ENCODE peak calls at places on chromosomes 12 and 14, in six cellular contexts. K is esophagus squamous epithelium, Y is stomach, T is A549, X is mucosa of descending colon, O is heart left ventricle. N is an unnamed sample. For H3K4me1, the result is how much of the 10 kb centered on the place peaks cover.

GRCh38 chr12:41439858-41440257 is 251.7 kb downstream of the PDZRN4 start:
- DNase-seq in K (no peak), Y (no peak), T (no peak), X (no peak), O (no peak), N (no peak)

GRCh38 chr14:100622708-100623485 is 35.7 kb upstream of the BEGAIN start:
- DNase-seq in K (no peak), Y (no peak), T (no peak), X (no peak), O (peak), N (no peak)

GRCh38 chr12:99619389-99620158 is 28.0 kb upstream of the GARIN6 start:
- DNase-seq in K (no peak), Y (no peak), T (peak), X (no peak), O (no peak), N (peak)

GRCh38 chr12:24902521-24903304 is 46.2 kb downstream of the BCAT1 start:
- DNase-seq in K (no peak), Y (no peak), T (no peak), X (peak), O (peak), N (peak)

GRCh38 chr14:96904201-96904600 is 107.0 kb downstream of the VRK1 start:
- DNase-seq in K (no peak), Y (no peak), T (peak), X (no peak), O (no peak), N (peak)

GRCh38 chr14:20383032-20383431 is 30.3 kb downstream of the TEP1 start:
- DNase-seq in K (no peak), Y (no peak), T (no peak), X (no peak), O (no peak), N (no peak)

GRCh38 chr12:63844391-63845341 is at the start of gene SRGAP1:
- DNase-seq in K (no peak), Y (peak), T (peak), X (peak), O (peak), N (peak)

GRCh38 chr12:28132398-28132797 is 57.9 kb upstream of the CCDC91 start:
- DNase-seq in K (no peak), Y (no peak), T (no peak), X (no peak), O (no peak), N (no peak)

GRCh38 chr12:52126050-52126604 is 46.6 kb downstream of the SMIM41 start:
- DNase-seq in K (no peak), Y (no peak), T (no peak), X (no peak), O (no peak), N (no peak)

GRCh38 chr14:72755766-72756165 is 138.1 kb downstream of the DPF3 start:
- DNase-seq in K (no peak), Y (no peak), T (no peak), X (no peak), O (no peak), N (no peak)

DNA sequence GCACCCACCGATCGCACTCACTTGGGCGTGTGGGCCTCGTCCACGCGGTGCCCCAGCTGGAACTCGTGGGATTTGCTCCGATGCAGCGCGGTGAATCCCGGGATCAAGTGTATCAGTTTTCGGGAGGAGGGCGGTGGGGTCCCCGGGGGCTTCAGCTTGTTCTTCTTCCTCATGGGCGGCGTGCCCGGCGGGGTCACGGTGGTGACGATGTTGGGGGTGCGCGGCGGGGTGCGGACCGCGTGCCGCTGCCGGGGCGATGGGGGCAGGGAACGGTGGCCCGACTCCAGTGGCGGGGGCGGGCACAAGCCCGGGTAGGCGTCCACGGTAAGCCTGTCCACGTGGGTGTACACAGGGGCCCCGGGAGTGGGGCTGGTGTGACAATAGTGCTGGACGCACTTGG is 207.8 kb downstream of the KSR2 start:
- DNase-seq in K (no peak), Y (no peak), T (no peak), X (peak), O (no peak), N (no peak)
- H3K4me1 ChIP-seq in K (under half), Y (under half), T (under half), X (under half), O (under half), N (under half)

DNA sequence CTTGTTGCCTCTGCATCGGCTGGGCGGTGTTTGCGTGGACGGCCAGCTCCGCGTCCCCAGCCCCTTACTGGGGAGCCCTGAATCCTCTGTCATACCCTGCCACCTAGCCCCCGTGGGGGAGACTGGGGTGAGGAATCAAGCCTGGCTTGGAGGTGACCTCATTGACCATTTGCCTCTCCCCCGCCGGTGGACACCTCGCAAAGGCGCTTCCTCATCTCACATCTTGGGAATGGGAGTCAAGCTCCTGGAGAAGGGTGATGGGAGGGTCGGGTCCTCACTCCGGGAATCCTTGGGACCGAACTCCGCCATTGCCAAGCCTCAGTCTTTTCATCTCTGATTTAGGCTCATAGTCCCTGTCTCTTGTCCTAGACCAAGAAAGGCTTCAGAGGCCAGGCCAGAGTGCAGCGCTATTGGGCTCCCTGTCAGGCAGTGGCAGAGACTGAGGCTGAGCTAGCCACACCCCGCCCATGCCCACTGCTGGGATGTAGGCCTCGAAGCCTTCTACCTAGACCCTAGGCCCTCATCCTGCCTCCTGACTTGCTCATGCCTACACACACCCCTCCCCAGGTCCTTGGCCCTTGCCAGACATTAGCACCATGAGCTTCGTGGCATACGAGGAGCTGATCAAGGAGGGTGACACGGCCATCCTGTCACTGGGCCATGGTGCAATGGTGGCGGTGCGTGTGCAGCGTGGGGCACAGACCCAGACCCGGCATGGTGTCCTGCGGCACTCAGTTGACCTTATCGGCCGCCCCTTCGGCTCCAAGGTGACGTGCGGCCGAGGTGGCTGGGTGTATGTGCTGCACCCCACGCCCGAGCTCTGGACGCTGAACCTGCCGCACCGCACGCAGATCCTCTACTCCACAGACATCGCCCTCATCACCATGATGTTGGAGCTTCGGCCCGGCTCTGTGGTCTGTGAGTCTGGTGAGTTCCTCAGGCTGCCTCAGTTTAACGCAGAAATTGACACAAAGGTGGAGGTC is 678 bp downstream of the TRMT61A start:
- DNase-seq in K (no peak), Y (no peak), T (no peak), X (no peak), O (no peak), N (no peak)
- H3K4me1 ChIP-seq in K (under half), Y (half or more), T (under half), X (under half), O (under half), N (under half)

GRCh38 chr12:26713885-26714383 is 119.1 kb downstream of the ITPR2 start:
- DNase-seq in K (no peak), Y (no peak), T (no peak), X (no peak), O (no peak), N (no peak)

GRCh38 chr12:26711569-26711968 is 121.4 kb downstream of the ITPR2 start:
- DNase-seq in K (no peak), Y (no peak), T (no peak), X (no peak), O (no peak), N (no peak)

GRCh38 chr12:26711072-26711471 is 121.9 kb downstream of the ITPR2 start:
- DNase-seq in K (no peak), Y (no peak), T (no peak), X (no peak), O (no peak), N (no peak)

GRCh38 chr12:26712892-26713291 is 120.1 kb downstream of the ITPR2 start:
- DNase-seq in K (no peak), Y (no peak), T (no peak), X (no peak), O (no peak), N (no peak)

GRCh38 chr12:26715232-26715631 is 117.8 kb downstream of the ITPR2 start:
- DNase-seq in K (no peak), Y (no peak), T (no peak), X (no peak), O (no peak), N (no peak)
- H3K4me1 ChIP-seq in K (under half), Y (under half), T (under half), X (under half), O (under half), N (under half)

DNA sequence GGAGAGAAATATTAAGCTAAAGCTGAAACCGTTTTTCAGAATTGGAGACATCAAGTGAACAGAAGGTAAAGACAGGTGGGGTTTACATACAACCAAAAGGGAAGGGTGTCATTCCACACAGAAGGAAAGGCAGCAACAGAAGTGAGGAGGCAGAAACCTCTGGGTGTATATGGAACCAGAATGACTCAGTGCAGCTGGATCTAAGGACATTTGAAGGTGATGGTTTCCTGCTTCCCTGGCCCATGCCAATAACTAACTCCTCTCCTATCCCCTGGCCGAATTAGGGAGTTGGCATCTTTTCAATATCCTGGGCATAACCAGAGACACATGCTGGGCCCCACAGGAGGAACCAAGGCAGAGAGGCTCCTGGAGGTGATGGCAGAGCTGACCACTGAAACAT is 8.4 kb downstream of the NCKAP5L start:
- DNase-seq in K (no peak), Y (no peak), T (no peak), X (no peak), O (no peak), N (no peak)
- H3K4me1 ChIP-seq in K (under half), Y (under half), T (under half), X (under half), O (under half), N (under half)

GRCh38 chr12:89693639-89694202 is 14.9 kb downstream of the ATP2B1 start:
- DNase-seq in K (no peak), Y (no peak), T (no peak), X (no peak), O (no peak), N (no peak)
- H3K4me1 ChIP-seq in K (under half), Y (under half), T (half or more), X (under half), O (under half), N (under half)

DNA sequence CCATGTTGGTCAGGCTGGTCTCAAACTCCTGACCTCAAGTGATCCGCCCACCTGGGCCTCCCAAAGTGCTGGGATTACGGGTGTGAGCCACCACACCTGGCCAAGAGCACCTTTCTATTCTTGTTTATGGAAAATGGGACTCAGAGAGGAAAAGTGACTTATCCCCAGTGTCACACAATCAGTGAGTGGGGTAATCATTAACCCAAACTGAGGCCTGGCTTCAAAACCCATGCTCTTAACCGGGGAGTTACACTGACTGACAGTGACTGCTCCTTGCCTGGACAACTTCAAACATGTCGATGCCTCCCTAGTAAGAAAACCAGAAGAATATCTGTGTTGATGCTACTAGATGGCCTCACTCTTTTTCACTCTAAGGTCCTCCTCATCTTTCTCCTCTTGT is 7.3 kb downstream of the CLEC7A start:
- DNase-seq in K (no peak), Y (no peak), T (no peak), X (no peak), O (no peak), N (no peak)
- H3K4me1 ChIP-seq in K (under half), Y (under half), T (under half), X (under half), O (under half), N (under half)

GRCh38 chr12:71546322-71546861 is 106.8 kb downstream of the LGR5 start:
- DNase-seq in K (no peak), Y (no peak), T (no peak), X (no peak), O (no peak), N (no peak)

GRCh38 chr12:71552728-71553501 is 110.7 kb downstream of the ZFC3H1 start:
- DNase-seq in K (no peak), Y (no peak), T (no peak), X (no peak), O (no peak), N (no peak)

GRCh38 chr12:71551529-71551928 is 111.9 kb downstream of the LGR5 start:
- DNase-seq in K (no peak), Y (no peak), T (peak), X (no peak), O (no peak), N (peak)

DNA sequence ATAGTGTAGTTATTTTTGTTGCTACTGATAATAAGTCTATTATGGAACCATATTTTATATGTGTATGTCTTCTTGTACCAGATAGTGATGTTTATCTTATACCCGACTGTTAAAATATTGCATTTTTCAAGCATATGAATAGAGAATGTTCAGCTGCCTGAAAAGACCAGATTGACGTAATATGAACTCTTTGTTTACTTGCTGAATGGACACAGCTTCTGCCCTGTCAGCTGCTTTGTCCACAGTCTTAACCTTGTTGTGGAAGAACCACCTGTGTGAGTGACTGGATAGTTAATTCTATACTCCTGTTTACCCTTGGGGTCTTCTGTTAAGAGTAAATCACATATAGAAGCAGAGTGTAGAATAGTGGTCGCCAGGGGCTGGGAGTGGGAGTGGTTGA is 109.3 kb downstream of the LGR5 start:
- DNase-seq in K (no peak), Y (no peak), T (no peak), X (no peak), O (no peak), N (no peak)
- H3K4me1 ChIP-seq in K (under half), Y (under half), T (under half), X (under half), O (under half), N (under half)

GRCh38 chr12:39605501-39605900 is 14.1 kb downstream of the ABCD2 start:
- DNase-seq in K (no peak), Y (no peak), T (no peak), X (no peak), O (no peak), N (peak)

GRCh38 chr12:39605996-39606395 is 13.6 kb downstream of the ABCD2 start:
- DNase-seq in K (no peak), Y (no peak), T (peak), X (no peak), O (no peak), N (peak)

GRCh38 chr12:39606712-39607423 is 12.7 kb downstream of the ABCD2 start:
- DNase-seq in K (no peak), Y (no peak), T (no peak), X (no peak), O (no peak), N (no peak)

GRCh38 chr12:39603065-39603464 is 16.5 kb downstream of the ABCD2 start:
- DNase-seq in K (no peak), Y (no peak), T (no peak), X (no peak), O (no peak), N (no peak)
- H3K4me1 ChIP-seq in K (under half), Y (under half), T (under half), X (under half), O (under half), N (under half)

N was measured in fibroblast of lung.